ENCODE peak calls at places on chromosomes 4 and X, in nine cellular contexts. J is SK-N-SH, A is heart left ventricle, C is upper lobe of right lung, Z is endodermal cell, E is body of pancreas, P is fibroblast of lung, O is tibial nerve, N is adrenal gland. I is an unnamed sample.

GRCh38 chrX:16914058-16914457 is 32.4 kb upstream of the REPS2 start:
- DNase-seq in J (no peak), A (no peak), C (no peak), Z (no peak), E (no peak), P (peak; percentile 39), O (no peak), N (no peak), I (no peak)

GRCh38 chr4:8251110-8251883 is 18.3 kb upstream of the HTRA3 start:
- DNase-seq in J (no peak), A (no peak), C (no peak), Z (no peak), E (no peak), P (no peak), O (no peak), N (no peak), I (no peak)

GRCh38 chr4:23981328-23981727 is 91.5 kb upstream of the PPARGC1A start:
- DNase-seq in J (no peak), A (no peak), C (no peak), Z (no peak), E (no peak), P (no peak), O (no peak), N (no peak), I (no peak)

GRCh38 chr4:5391492-5391891 is 316.9 kb downstream of the EVC2 start:
- DNase-seq in J (no peak), A (no peak), C (no peak), Z (no peak), E (no peak), P (no peak), O (no peak), N (no peak), I (no peak)

GRCh38 chrX:133454525-133455323 is 39.4 kb upstream of the GPC4 start:
- DNase-seq in J (no peak), A (no peak), C (no peak), Z (peak; percentile 67), E (no peak), P (no peak), O (no peak), N (no peak), I (no peak)

GRCh38 chr4:75243570-75243969 is 270.6 kb downstream of the RCHY1 start:
- DNase-seq in J (no peak), A (no peak), C (no peak), Z (no peak), E (no peak), P (no peak), O (no peak), N (no peak), I (no peak)

GRCh38 chr4:154738426-154738825 is 5.4 kb upstream of the LRAT start:
- DNase-seq in J (no peak), A (no peak), C (no peak), Z (no peak), E (no peak), P (peak; percentile 21), O (no peak), N (no peak), I (no peak)

GRCh38 chr4:1011022-1011694 is at the start of gene FGFRL1:
- DNase-seq in J (peak; percentile 79), A (peak; percentile 94), C (peak; percentile 97), Z (peak; percentile 96), E (peak; percentile 96), P (peak; percentile 85), O (peak; percentile 83), N (peak; percentile 95), I (peak; percentile 91)

GRCh38 chr4:55127053-55127452 is 1.7 kb upstream of the KDR start:
- DNase-seq in J (no peak), A (no peak), C (no peak), Z (no peak), E (no peak), P (no peak), O (no peak), N (no peak), I (no peak)

GRCh38 chr4:141637565-141637964 is 1.2 kb downstream of the IL15 start:
- DNase-seq in J (no peak), A (no peak), C (no peak), Z (no peak), E (no peak), P (peak; percentile 36), O (no peak), N (no peak), I (no peak)

GRCh38 chrX:45912316-45912715 is 632.9 kb downstream of the ZNF674 start:
- DNase-seq in J (no peak), A (no peak), C (no peak), Z (no peak), E (no peak), P (no peak), O (no peak), N (no peak), I (no peak)

GRCh38 chr4:183285886-183286285 is 34.2 kb downstream of the CLDN22 start:
- DNase-seq in J (no peak), A (no peak), C (no peak), Z (no peak), E (no peak), P (no peak), O (no peak), N (no peak), I (no peak)

GRCh38 chrX:133745361-133745760 is 240.0 kb downstream of the GPC3 start:
- DNase-seq in J (no peak), A (no peak), C (no peak), Z (no peak), E (no peak), P (no peak), O (no peak), N (no peak), I (no peak)

GRCh38 chr4:6984611-6985115 is 58.5 kb upstream of the TADA2B start:
- DNase-seq in J (no peak), A (no peak), C (no peak), Z (no peak), E (no peak), P (no peak), O (no peak), N (no peak), I (no peak)

GRCh38 chrX:28581522-28581921 is 5.7 kb upstream of the IL1RAPL1 start:
- DNase-seq in J (no peak), A (no peak), C (no peak), Z (no peak), E (no peak), P (no peak), O (no peak), N (no peak), I (no peak)

GRCh38 chrX:23673108-23673507 is 5.8 kb downstream of the PRDX4 start:
- DNase-seq in J (no peak), A (no peak), C (no peak), Z (no peak), E (no peak), P (no peak), O (no peak), N (no peak), I (no peak)

GRCh38 chrX:7047951-7048350 is 99.6 kb upstream of the STS start:
- DNase-seq in J (no peak), A (no peak), C (no peak), Z (no peak), E (no peak), P (no peak), O (no peak), N (no peak), I (no peak)

GRCh38 chrX:154799554-154800348 is 5.5 kb downstream of the MPP1 start:
- DNase-seq in J (no peak), A (no peak), C (no peak), Z (peak; percentile 67), E (peak; percentile 71), P (peak; percentile 62), O (no peak), N (peak; percentile 36), I (no peak)
- H3K4me3 ChIP-seq in J (no peak overlapping the region), A (no peak overlapping the region), C (no peak overlapping the region), Z (no peak overlapping the region), E (no peak overlapping the region), P (no peak overlapping the region), O (no peak overlapping the region), N (no peak overlapping the region), I (no peak overlapping the region)

GRCh38 chr4:156939801-156940200 is 31.8 kb downstream of the PDGFC start:
- DNase-seq in J (no peak), A (no peak), C (no peak), Z (no peak), E (no peak), P (peak; percentile 72), O (no peak), N (no peak), I (no peak)
- H3K27ac ChIP-seq in J (peak overlapping the region; percentile 95), A (no peak overlapping the region), C (no peak overlapping the region), Z (no peak overlapping the region), E (no peak overlapping the region), P (no peak overlapping the region), O (no peak overlapping the region), N (no peak overlapping the region), I (peak overlapping the region; percentile 0)

GRCh38 chr4:44629280-44629866 is 22.1 kb downstream of the YIPF7 start:
- DNase-seq in J (peak; percentile 47), A (no peak), C (no peak), Z (peak; percentile 67), E (peak; percentile 33), P (peak; percentile 45), O (peak; percentile 53), N (peak; percentile 49), I (no peak)

GRCh38 chr4:44632733-44633132 is 18.7 kb downstream of the YIPF7 start:
- DNase-seq in J (no peak), A (no peak), C (no peak), Z (no peak), E (no peak), P (no peak), O (no peak), N (no peak), I (no peak)

GRCh38 chr4:44632089-44632488 is 19.3 kb downstream of the YIPF7 start:
- DNase-seq in J (no peak), A (no peak), C (no peak), Z (no peak), E (no peak), P (no peak), O (no peak), N (no peak), I (no peak)
- TF ChIP-seq CTCF in J (peak; percentile 52), A (no peak), C (no peak), Z (peak; percentile 38), E (no peak), P (no peak), O (no peak), N (no peak), I (no peak)

GRCh38 chr4:142961866-142962265 is 115.8 kb upstream of the INPP4B start:
- DNase-seq in J (no peak), A (no peak), C (no peak), Z (no peak), E (no peak), P (no peak), O (peak; percentile 33), N (peak; percentile 8), I (no peak)

GRCh38 chr4:142960867-142961644 is 115.0 kb upstream of the INPP4B start:
- DNase-seq in J (no peak), A (no peak), C (no peak), Z (no peak), E (no peak), P (no peak), O (no peak), N (no peak), I (no peak)

GRCh38 chr4:142959156-142959555 is 113.1 kb upstream of the INPP4B start:
- DNase-seq in J (no peak), A (no peak), C (no peak), Z (no peak), E (no peak), P (peak; percentile 8), O (no peak), N (no peak), I (no peak)

GRCh38 chr4:142955501-142955900 is 109.4 kb upstream of the INPP4B start:
- DNase-seq in J (no peak), A (no peak), C (no peak), Z (no peak), E (no peak), P (no peak), O (no peak), N (no peak), I (no peak)

GRCh38 chr4:142960134-142960533 is 114.0 kb upstream of the INPP4B start:
- DNase-seq in J (no peak), A (no peak), C (no peak), Z (no peak), E (no peak), P (peak; percentile 40), O (no peak), N (no peak), I (no peak)
- H3K4me3 ChIP-seq in J (no peak overlapping the region), A (no peak overlapping the region), C (no peak overlapping the region), Z (no peak overlapping the region), E (no peak overlapping the region), P (no peak overlapping the region), O (no peak overlapping the region), N (no peak overlapping the region), I (no peak overlapping the region)

I was measured in coronary artery.